ENCODE peak calls at places on chromosomes 4 and X, in five cellular contexts. One of them, this sample, is unnamed. For H3K4me1 and H3K36me3, the result is how much of the 10 kb centered on the place peaks cover.

GRCh38 chr4:168421671-168422070 is 58.6 kb downstream of the DDX60L start:
- DNase-seq in IMR-90: peak
- DNase-seq in Karpas-422: no peak
- DNase-seq in BE2C: peak
- DNase-seq in pancreas: no peak
- DNase-seq in this sample: no peak

GRCh38 chrX:39016551-39016950 is 215.3 kb downstream of the MID1IP1 start:
- DNase-seq in IMR-90: no peak
- DNase-seq in Karpas-422: no peak
- DNase-seq in BE2C: no peak
- DNase-seq in pancreas: peak
- DNase-seq in this sample: no peak

GRCh38 chr4:88757067-88757466 is 59.4 kb upstream of the NAP1L5 start:
- DNase-seq in IMR-90: peak
- DNase-seq in Karpas-422: no peak
- DNase-seq in BE2C: no peak
- DNase-seq in pancreas: no peak
- DNase-seq in this sample: no peak

GRCh38 chrX:119690921-119691716 is 1.8 kb downstream of the SEPTIN6 start:
- DNase-seq in IMR-90: peak
- DNase-seq in Karpas-422: no peak
- DNase-seq in BE2C: peak
- DNase-seq in pancreas: no peak
- DNase-seq in this sample: peak

GRCh38 chr4:76563804-76564468 is 128.9 kb downstream of the SHROOM3 start:
- DNase-seq in IMR-90: no peak
- DNase-seq in Karpas-422: no peak
- DNase-seq in BE2C: no peak
- DNase-seq in pancreas: no peak
- DNase-seq in this sample: no peak

GRCh38 chr4:1207603-1208265 is 35.4 kb upstream of the SPON2 start:
- DNase-seq in IMR-90: peak
- DNase-seq in Karpas-422: no peak
- DNase-seq in BE2C: peak
- DNase-seq in pancreas: peak
- DNase-seq in this sample: no peak

GRCh38 chr4:159197260-159197884 is 94.5 kb downstream of the RAPGEF2 start:
- DNase-seq in IMR-90: no peak
- DNase-seq in Karpas-422: no peak
- DNase-seq in BE2C: no peak
- DNase-seq in pancreas: no peak
- DNase-seq in this sample: no peak

GRCh38 chrX:78333521-78333920 is 6.1 kb upstream of the CYSLTR1 start:
- DNase-seq in IMR-90: no peak
- DNase-seq in Karpas-422: no peak
- DNase-seq in BE2C: no peak
- DNase-seq in pancreas: no peak
- DNase-seq in this sample: no peak

GRCh38 chr4:54227261-54228063 is 1.6 kb upstream of the PDGFRA start:
- DNase-seq in IMR-90: peak
- DNase-seq in Karpas-422: peak
- DNase-seq in BE2C: no peak
- DNase-seq in pancreas: no peak
- DNase-seq in this sample: peak

GRCh38 chrX:138411048-138411447 is 300.5 kb downstream of the FGF13 start:
- DNase-seq in IMR-90: no peak
- DNase-seq in Karpas-422: no peak
- DNase-seq in BE2C: no peak
- DNase-seq in pancreas: no peak
- DNase-seq in this sample: no peak

GRCh38 chrX:22652596-22652995 is 347.2 kb upstream of the DDX53 start:
- DNase-seq in IMR-90: peak
- DNase-seq in Karpas-422: no peak
- DNase-seq in BE2C: peak
- DNase-seq in pancreas: no peak
- DNase-seq in this sample: no peak

GRCh38 chr4:184838249-184839074 is 12.7 kb upstream of the ACSL1 start:
- DNase-seq in IMR-90: peak
- DNase-seq in Karpas-422: no peak
- DNase-seq in BE2C: no peak
- DNase-seq in pancreas: no peak
- DNase-seq in this sample: no peak

GRCh38 chr4:26360864-26361263 is 40.0 kb downstream of the RBPJ start:
- DNase-seq in IMR-90: no peak
- DNase-seq in Karpas-422: no peak
- DNase-seq in BE2C: no peak
- DNase-seq in pancreas: no peak
- DNase-seq in this sample: no peak

GRCh38 chr4:153497988-153498967 is 32.1 kb downstream of the TMEM131L start:
- DNase-seq in IMR-90: peak
- DNase-seq in Karpas-422: peak
- DNase-seq in BE2C: no peak
- DNase-seq in pancreas: no peak
- DNase-seq in this sample: peak

GRCh38 chr4:186029731-186030421 is 39.1 kb upstream of the TLR3 start:
- DNase-seq in IMR-90: peak
- DNase-seq in Karpas-422: no peak
- DNase-seq in BE2C: peak
- DNase-seq in pancreas: peak
- DNase-seq in this sample: peak

GRCh38 chrX:71251456-71251973 is 2.4 kb downstream of the ZMYM3 start:
- DNase-seq in IMR-90: no peak
- DNase-seq in Karpas-422: no peak
- DNase-seq in BE2C: no peak
- DNase-seq in pancreas: no peak
- DNase-seq in this sample: no peak

GRCh38 chr4:173168396-173169177 is at the start of gene GALNT7:
- DNase-seq in IMR-90: peak
- DNase-seq in Karpas-422: peak
- DNase-seq in BE2C: peak
- DNase-seq in pancreas: peak
- DNase-seq in this sample: peak

DNA sequence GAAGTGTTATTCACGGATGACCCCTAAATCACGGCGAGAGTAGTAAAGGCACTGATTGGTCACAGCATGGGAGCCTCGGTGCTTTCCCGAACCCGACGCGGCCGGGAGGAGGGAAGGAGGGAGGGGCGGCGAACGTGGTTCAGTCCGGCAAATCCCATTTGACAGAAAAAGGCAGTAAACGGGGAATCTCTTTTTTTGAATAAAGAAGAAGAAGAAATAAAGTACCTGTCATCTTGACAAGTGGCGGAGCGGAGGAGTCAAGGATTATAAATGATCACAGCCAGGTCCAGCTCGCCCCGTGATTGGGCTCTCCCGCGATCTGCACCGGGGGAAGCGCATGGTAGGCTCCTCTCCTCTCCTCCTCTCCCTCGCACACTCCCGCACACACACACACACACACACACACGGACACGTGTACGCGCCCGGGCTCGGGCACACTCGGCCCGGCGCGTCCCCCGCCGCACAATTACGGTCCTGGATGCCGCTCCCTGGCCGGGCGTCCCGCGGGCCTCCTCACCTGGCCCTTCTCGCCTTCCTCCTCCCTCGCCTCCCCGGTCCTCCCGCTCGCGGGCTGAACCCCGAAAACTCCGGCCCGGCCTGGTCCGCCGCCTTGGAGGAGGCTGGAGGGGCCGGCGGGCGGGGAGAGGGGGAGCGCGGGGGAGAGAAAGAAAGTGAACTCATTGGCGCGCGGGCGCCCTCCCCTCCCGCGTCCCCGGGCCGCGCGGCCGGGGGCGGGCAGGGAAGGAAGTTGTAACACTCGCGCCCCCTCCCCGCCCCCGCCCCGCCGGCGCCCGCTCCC is 99.2 kb upstream of the TENM3 start:
- DNase-seq in IMR-90: peak
- DNase-seq in Karpas-422: no peak
- DNase-seq in BE2C: peak
- DNase-seq in pancreas: no peak
- DNase-seq in this sample: peak
- H3K4me3 ChIP-seq in IMR-90: peak
- H3K4me3 ChIP-seq in Karpas-422: no peak
- H3K4me3 ChIP-seq in BE2C: peak
- H3K4me3 ChIP-seq in pancreas: peak
- H3K4me3 ChIP-seq in this sample: peak

GRCh38 chrX:68841251-68842049 is 12.6 kb downstream of the EFNB1 start:
- DNase-seq in IMR-90: no peak
- DNase-seq in Karpas-422: no peak
- DNase-seq in BE2C: no peak
- DNase-seq in pancreas: peak
- DNase-seq in this sample: no peak
- H3K4me1 ChIP-seq in IMR-90: under half
- H3K4me1 ChIP-seq in Karpas-422: under half
- H3K4me1 ChIP-seq in BE2C: under half
- H3K4me1 ChIP-seq in pancreas: under half
- H3K4me1 ChIP-seq in this sample: under half

GRCh38 chr4:2908686-2909085 is 54.5 kb downstream of the NOP14 start:
- DNase-seq in IMR-90: no peak
- DNase-seq in Karpas-422: no peak
- DNase-seq in BE2C: no peak
- DNase-seq in pancreas: no peak
- DNase-seq in this sample: no peak

GRCh38 chr4:2907706-2908293 is 55.4 kb downstream of the NOP14 start:
- DNase-seq in IMR-90: no peak
- DNase-seq in Karpas-422: no peak
- DNase-seq in BE2C: no peak
- DNase-seq in pancreas: peak
- DNase-seq in this sample: no peak

GRCh38 chr4:2906218-2906617 is 57.0 kb downstream of the NOP14 start:
- DNase-seq in IMR-90: no peak
- DNase-seq in Karpas-422: no peak
- DNase-seq in BE2C: no peak
- DNase-seq in pancreas: no peak
- DNase-seq in this sample: no peak

GRCh38 chr4:2905544-2905943 is 57.7 kb downstream of the NOP14 start:
- DNase-seq in IMR-90: no peak
- DNase-seq in Karpas-422: no peak
- DNase-seq in BE2C: no peak
- DNase-seq in pancreas: no peak
- DNase-seq in this sample: no peak

GRCh38 chr4:2907226-2907625 is 56.0 kb downstream of the NOP14 start:
- DNase-seq in IMR-90: no peak
- DNase-seq in Karpas-422: no peak
- DNase-seq in BE2C: no peak
- DNase-seq in pancreas: no peak
- DNase-seq in this sample: no peak
- H3K36me3 ChIP-seq in IMR-90: half or more
- H3K36me3 ChIP-seq in Karpas-422: under half
- H3K36me3 ChIP-seq in BE2C: half or more
- H3K36me3 ChIP-seq in pancreas: under half
- H3K36me3 ChIP-seq in this sample: half or more

GRCh38 chr4:113468165-113469022 is 293.1 kb downstream of the CAMK2D start:
- DNase-seq in IMR-90: peak
- DNase-seq in Karpas-422: no peak
- DNase-seq in BE2C: peak
- DNase-seq in pancreas: peak
- DNase-seq in this sample: peak

GRCh38 chr4:113469023-113469390 is 292.5 kb downstream of the CAMK2D start:
- DNase-seq in IMR-90: peak
- DNase-seq in Karpas-422: no peak
- DNase-seq in BE2C: no peak
- DNase-seq in pancreas: no peak
- DNase-seq in this sample: peak

GRCh38 chr4:113469926-113470325 is 291.6 kb downstream of the CAMK2D start:
- DNase-seq in IMR-90: no peak
- DNase-seq in Karpas-422: no peak
- DNase-seq in BE2C: no peak
- DNase-seq in pancreas: no peak
- DNase-seq in this sample: no peak

GRCh38 chr4:113471141-113471860 is 290.2 kb downstream of the CAMK2D start:
- DNase-seq in IMR-90: peak
- DNase-seq in Karpas-422: no peak
- DNase-seq in BE2C: no peak
- DNase-seq in pancreas: no peak
- DNase-seq in this sample: no peak

DNA sequence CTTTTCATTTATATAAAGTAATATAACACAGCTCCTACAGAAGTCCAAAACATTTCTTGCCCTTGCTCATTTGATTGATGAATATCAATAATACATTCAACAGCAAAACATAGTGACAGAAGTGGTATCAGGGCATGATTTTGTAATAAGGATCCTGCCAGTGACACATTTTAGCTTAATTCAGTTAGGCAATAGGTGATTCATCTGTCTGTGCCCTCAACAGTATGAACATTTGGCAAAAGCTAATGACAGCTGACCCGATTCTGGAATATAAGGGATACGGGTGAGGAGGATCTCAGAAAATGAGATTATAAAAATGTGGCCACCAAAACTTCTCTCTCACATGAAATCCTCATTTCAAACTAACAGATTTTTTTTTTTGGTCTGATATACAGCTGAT is 294.0 kb downstream of the CAMK2D start:
- DNase-seq in IMR-90: peak
- DNase-seq in Karpas-422: no peak
- DNase-seq in BE2C: no peak
- DNase-seq in pancreas: no peak
- DNase-seq in this sample: no peak
- H3K4me3 ChIP-seq in IMR-90: peak
- H3K4me3 ChIP-seq in Karpas-422: no peak
- H3K4me3 ChIP-seq in BE2C: no peak
- H3K4me3 ChIP-seq in pancreas: no peak
- H3K4me3 ChIP-seq in this sample: no peak

GRCh38 chr4:73252001-73252400 is 6.6 kb downstream of the ANKRD17 start:
- DNase-seq in IMR-90: peak
- DNase-seq in Karpas-422: no peak
- DNase-seq in BE2C: no peak
- DNase-seq in pancreas: no peak
- DNase-seq in this sample: no peak
- H3K4me1 ChIP-seq in IMR-90: under half
- H3K4me1 ChIP-seq in Karpas-422: under half
- H3K4me1 ChIP-seq in BE2C: under half
- H3K4me1 ChIP-seq in pancreas: under half
- H3K4me1 ChIP-seq in this sample: under half

DNA sequence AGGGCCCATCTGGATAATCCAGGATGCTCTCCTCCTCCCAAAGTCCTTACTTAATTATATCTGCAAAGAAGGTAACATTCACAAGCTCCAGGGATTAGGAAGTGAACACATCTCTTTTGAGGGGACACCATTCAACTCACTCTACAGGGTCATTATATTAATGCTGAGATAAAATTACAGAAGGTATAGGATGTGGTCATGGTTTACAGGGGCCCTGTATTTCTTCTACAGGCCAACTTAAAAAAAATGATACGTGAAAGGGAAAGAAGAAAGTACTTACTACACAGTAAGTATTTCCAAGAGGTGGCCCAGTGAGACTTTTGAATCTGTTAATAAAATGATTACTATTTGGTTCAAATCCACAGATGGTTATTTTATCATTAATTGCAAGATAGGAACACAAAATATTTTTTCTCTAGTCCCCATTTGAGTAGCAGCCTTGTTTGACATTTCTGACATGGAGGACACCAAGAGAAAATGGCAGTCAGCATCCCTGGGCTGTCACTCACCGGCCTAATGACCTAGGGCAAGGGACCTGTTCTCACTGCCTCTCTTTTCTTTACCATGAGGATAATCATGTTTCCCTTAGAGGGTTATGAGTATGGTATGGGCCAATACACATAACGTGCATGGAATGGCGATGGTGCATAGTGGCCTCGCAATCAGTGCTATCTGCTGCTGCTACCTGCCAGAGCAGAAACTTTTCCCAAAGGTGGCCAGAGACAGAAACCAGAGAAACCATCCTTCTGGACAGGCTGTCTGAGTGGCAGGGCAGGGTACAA is 140.5 kb downstream of the PTTG2 start:
- DNase-seq in IMR-90: no peak
- DNase-seq in Karpas-422: no peak
- DNase-seq in BE2C: no peak
- DNase-seq in pancreas: no peak
- DNase-seq in this sample: no peak
- H3K36me3 ChIP-seq in IMR-90: under half
- H3K36me3 ChIP-seq in Karpas-422: under half
- H3K36me3 ChIP-seq in BE2C: under half
- H3K36me3 ChIP-seq in pancreas: under half
- H3K36me3 ChIP-seq in this sample: under half

This sample was measured in HAP-1.